ENCODE peak calls at places on chromosomes 5 and 9, in seven cellular contexts. M is neural progenitor cell, R is K562, Z is fibroblast of lung, I is PC-9, U is GM12878, T is GM23338. X is an unnamed sample. For H4K20me1, the result is how much of the 10 kb centered on the place peaks cover.

GRCh38 chr5:139733698-139734491 is 61.7 kb upstream of the PSD2 start:
- DNase-seq in I (no peak), T (peak), U (no peak), M (peak), R (no peak), Z (no peak), X (no peak)

GRCh38 chr9:128683340-128684064 is 5.5 kb upstream of the SET start:
- DNase-seq in R (peak), I (peak), Z (peak), M (peak), T (peak), U (no peak), X (no peak)

GRCh38 chr9:131697097-131697496 is 42.8 kb downstream of the RAPGEF1 start:
- DNase-seq in Z (peak), M (no peak), I (no peak), R (no peak), U (no peak), T (peak), X (peak)

GRCh38 chr5:90483206-90483605 is 8.5 kb downstream of the POLR3G start:
- DNase-seq in T (no peak), R (no peak), I (no peak), U (no peak), M (no peak), Z (no peak), X (no peak)

GRCh38 chr9:134196911-134197310 is 32.5 kb upstream of the RNU6ATAC start:
- DNase-seq in Z (no peak), R (no peak), I (no peak), U (no peak), M (no peak), T (no peak), X (no peak)

GRCh38 chr9:37574996-37575395 is 1.2 kb downstream of the FBXO10 start:
- DNase-seq in M (peak), U (no peak), I (no peak), Z (peak), T (no peak), R (no peak), X (peak)

GRCh38 chr5:153959134-153959957 is 79.4 kb downstream of the FAM114A2 start:
- DNase-seq in Z (peak), U (no peak), I (no peak), R (no peak), M (peak), T (peak), X (peak)

GRCh38 chr9:113622600-113623400 is 159.3 kb downstream of the RGS3 start:
- DNase-seq in U (peak), R (no peak), T (peak), M (no peak), Z (peak), I (peak), X (peak)

GRCh38 chr5:10306806-10307205 is 896 bp downstream of the CMBL start:
- DNase-seq in Z (no peak), R (no peak), I (no peak), T (no peak), M (no peak), U (no peak), X (no peak)

GRCh38 chr5:112210430-112211005 is 208.6 kb downstream of the EPB41L4A start:
- DNase-seq in T (peak), U (no peak), Z (peak), M (peak), R (no peak), I (no peak), X (peak)

GRCh38 chr5:99177796-99178195 is 249.0 kb upstream of the CHD1 start:
- DNase-seq in M (no peak), Z (no peak), I (no peak), T (no peak), R (no peak), U (no peak), X (no peak)

GRCh38 chr9:134725605-134725940 is 84.0 kb downstream of the COL5A1 start:
- DNase-seq in U (no peak), T (no peak), Z (peak), M (no peak), I (no peak), R (no peak), X (peak)

GRCh38 chr5:121962943-121963342 is 1.2 kb downstream of the SRFBP1 start:
- DNase-seq in M (no peak), U (no peak), Z (no peak), R (no peak), T (no peak), I (no peak), X (no peak)

GRCh38 chr5:10431408-10431807 is 10.3 kb upstream of the ROPN1L start:
- DNase-seq in T (no peak), I (no peak), R (no peak), Z (no peak), M (no peak), U (no peak), X (no peak)

GRCh38 chr9:70093944-70094343 is 50.3 kb downstream of the MAMDC2 start:
- DNase-seq in M (no peak), U (no peak), T (no peak), I (peak), Z (no peak), R (no peak), X (no peak)

GRCh38 chr5:160486573-160486972 is 64.9 kb downstream of the PTTG1 start:
- DNase-seq in Z (no peak), M (no peak), R (no peak), I (no peak), U (no peak), T (no peak), X (no peak)

GRCh38 chr5:150077060-150077459 is 9.3 kb downstream of the CSF1R start:
- DNase-seq in I (no peak), R (no peak), Z (no peak), M (no peak), U (no peak), T (no peak), X (no peak)

GRCh38 chr9:12643686-12644085 is 49.5 kb upstream of the TYRP1 start:
- DNase-seq in U (no peak), M (no peak), R (no peak), I (no peak), Z (no peak), T (no peak), X (no peak)

GRCh38 chr5:139710370-139711066 is 62.4 kb downstream of the CXXC5 start:
- DNase-seq in I (no peak), U (no peak), R (peak), M (peak), Z (peak), T (peak), X (peak)

GRCh38 chr5:150122158-150122510 is 33.5 kb downstream of the PDGFRB start:
- DNase-seq in M (peak), Z (no peak), T (peak), U (no peak), I (no peak), R (peak), X (no peak)

GRCh38 chr9:108396193-108396592 is 459.6 kb downstream of the ACTL7B start:
- DNase-seq in U (no peak), I (no peak), R (no peak), Z (no peak), T (no peak), M (no peak), X (no peak)
- H3K4me2 ChIP-seq in U (no peak), I (no peak), R (no peak), Z (no peak), T (no peak), M (no peak), X (no peak)

GRCh38 chr5:124740991-124741583 is 5.4 kb downstream of the ZNF608 start:
- DNase-seq in Z (peak), M (no peak), R (no peak), I (peak), T (no peak), U (no peak), X (peak)
- H4K20me1 ChIP-seq in Z (under half), M (half or more), R (under half), I (under half), T (under half), U (under half), X (under half)

DNA sequence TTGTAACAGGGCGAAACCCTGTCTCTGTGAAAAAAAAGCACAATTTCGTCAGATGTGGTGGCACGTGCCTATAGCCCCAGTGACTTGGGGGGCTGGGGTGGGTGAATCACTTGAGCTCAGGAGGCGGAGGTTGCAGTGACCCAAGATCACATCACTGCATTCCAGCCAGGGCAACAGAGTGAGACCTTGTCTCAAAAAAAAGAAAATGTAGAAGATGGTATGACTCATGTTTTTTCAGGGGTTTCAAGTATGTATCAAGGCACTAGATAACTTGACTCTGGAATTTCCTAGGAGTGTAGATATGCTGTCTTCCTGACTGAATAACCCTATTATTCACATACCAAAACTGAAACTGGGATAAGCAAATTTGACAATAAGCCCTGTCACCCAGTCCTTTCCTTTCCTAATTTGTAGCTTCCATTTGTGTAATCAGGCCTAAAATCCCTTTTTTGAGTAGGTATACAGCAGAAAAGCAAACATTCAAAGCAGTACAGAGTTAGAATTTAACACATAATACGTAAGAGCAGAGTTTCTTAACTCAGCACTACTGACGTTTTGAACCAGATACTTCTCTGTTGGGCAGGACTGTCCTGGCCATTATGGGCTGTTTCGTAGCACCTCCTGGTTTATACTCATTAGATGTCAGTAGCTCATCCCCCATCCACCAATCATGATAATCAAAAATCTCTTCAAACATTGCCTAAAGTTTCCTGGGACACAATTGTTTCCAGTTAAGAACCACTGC is 17.3 kb upstream of the ANKRD18B start:
- DNase-seq in U (no peak), Z (peak), M (no peak), T (no peak), R (no peak), I (peak), X (peak)
- TF ChIP-seq EZH2 in U (no peak), Z (no peak), M (no peak), T (no peak), R (no peak), I (no peak), X (no peak)

GRCh38 chr9:97521576-97522333 is 20.3 kb downstream of the TMOD1 start:
- DNase-seq in M (no peak), R (no peak), T (no peak), Z (no peak), I (no peak), U (no peak), X (no peak)
- H3K4me2 ChIP-seq in M (no peak), R (no peak), T (no peak), Z (no peak), I (no peak), U (no peak), X (no peak)

DNA sequence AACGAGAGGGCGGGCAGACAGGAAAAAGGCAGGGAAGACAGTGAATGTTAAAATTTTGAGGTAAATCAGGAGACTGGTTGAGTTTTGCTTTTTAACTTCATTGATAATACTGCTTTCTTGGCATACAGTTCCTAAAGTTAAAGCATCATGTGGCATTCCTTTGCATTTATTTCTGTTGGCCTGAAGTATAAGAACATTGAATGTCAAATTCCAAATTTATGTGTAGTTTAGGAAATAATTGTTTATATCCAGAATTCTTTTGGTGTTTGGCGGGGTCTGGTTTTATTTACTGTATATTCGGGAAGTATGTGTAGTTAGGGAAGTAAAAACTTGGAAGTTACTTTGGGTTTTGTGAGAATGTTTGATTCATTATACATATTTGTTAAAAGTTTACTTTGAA is 83.1 kb downstream of the PTPDC1 start:
- DNase-seq in M (no peak), Z (no peak), U (no peak), R (no peak), T (no peak), I (no peak), X (no peak)
- H4K20me1 ChIP-seq in M (half or more), Z (under half), U (under half), R (under half), T (under half), I (half or more), X (half or more)

DNA sequence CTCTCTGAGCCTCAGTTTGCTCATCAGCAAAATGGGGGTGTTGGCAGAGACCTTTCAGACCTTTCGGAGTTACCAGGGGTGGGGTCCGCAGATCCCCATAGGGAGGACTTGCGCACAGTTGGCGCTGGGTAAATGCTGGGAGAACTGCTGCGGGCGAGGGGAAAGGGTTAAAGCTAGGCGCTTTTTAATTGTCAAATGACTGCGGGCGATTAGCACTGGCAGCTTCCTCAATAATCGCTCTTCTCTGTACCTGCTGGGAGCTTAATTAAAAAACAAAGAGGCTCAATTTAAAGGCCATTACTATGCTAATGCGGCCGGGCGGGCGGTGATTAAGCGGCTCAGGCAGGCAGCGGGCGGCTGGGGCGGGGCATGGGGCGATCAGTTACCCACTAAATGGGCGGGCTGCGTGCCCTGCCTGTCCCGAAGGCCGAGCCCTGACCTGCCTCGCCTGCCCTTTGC is 63.0 kb downstream of the LMX1B start:
- DNase-seq in U (no peak), T (peak), Z (no peak), I (no peak), M (peak), R (no peak), X (no peak)
- TF ChIP-seq EZH2 in U (no peak), T (no peak), Z (no peak), I (no peak), M (peak), R (no peak), X (no peak)

DNA sequence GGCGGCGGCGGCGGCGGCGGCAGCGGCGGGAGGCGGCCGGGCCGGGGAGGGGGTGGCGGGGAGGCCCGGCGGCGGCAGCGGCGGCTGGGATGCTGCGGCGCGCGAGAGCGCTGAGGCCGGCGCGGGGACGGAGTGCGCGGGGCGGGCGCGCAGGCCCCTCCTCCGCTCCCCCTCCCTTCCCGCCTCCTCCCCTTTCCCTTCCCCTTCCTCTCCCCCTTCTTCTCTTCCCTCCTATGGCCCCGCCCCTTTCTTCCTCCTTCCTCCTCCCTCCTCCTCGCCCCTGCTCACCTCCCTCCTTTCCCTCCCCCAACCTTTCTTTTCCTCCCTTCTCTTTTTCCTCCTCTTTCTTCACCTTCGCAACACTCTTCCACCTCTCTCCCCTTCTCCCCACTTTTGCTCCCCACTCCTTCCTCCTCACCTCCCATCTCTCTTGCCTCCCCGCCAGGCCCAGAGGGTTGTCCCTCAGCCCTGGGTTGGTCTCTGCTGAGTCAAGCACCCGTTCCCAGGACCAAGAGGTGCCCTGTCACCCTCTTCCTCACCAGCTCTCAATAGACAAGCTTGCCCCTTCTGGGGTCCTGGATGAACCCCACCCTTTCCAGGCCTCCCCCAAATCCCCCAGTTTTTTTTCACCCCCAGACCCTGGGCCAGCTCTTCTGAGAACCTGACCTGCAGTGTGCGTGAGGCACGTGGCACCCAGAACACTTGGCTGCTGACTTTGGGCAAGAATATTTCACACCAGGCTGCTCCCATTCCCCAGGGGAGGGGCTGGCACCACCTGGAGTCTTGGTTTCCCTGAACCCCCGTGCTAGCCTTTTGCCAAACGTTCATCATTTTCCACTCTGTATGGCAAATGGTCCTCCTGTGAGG is at the start of gene SEMA4D:
- DNase-seq in M (peak), I (no peak), T (peak), Z (peak), R (peak), U (no peak), X (no peak)
- H3K4me2 ChIP-seq in M (peak), I (peak), T (peak), Z (no peak), R (no peak), U (peak), X (peak)

GRCh38 chr9:124355941-124356744 is 59.1 kb downstream of the PSMB7 start:
- DNase-seq in T (no peak), Z (no peak), I (no peak), M (no peak), R (no peak), U (no peak), X (no peak)
- H4K20me1 ChIP-seq in T (under half), Z (under half), I (half or more), M (half or more), R (under half), U (under half), X (half or more)

DNA sequence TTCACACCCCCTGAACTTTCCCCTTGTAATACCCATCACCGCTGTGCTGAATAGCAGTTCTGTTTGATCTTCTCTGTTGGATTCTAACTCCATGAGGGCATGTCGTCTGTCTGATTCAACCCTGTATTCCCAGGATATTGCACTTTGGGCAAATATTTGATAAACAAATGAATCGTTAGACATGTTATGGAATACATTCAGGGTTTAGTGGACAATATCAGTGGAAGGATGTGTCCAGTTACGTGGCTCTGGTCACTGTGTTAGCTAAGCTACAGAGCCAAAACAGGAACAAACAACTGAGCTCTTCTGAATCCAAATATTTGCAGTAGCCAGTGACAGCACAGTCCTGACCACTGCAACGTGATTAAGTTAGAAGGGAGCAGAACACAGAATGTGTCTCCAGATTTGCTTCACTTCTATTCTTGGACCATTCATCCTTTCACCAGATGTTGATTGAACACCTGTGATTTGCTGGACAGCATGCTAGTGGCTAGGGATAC is 13.2 kb downstream of the ANGPTL2 start:
- DNase-seq in I (no peak), R (no peak), U (no peak), T (no peak), Z (no peak), M (no peak), X (no peak)
- TF ChIP-seq EZH2 in I (no peak), R (no peak), U (no peak), T (no peak), Z (no peak), M (no peak), X (no peak)